ENCODE peak calls at places on chromosomes 11 and 22, in nine cellular contexts. One of them, this sample, is unnamed.

GRCh38 chr11:134429104-134429503 is 17.1 kb upstream of the B3GAT1 start:
- DNase-seq in spleen: no peak
- DNase-seq in sigmoid colon: no peak
- DNase-seq in GM12878: no peak
- DNase-seq in endothelial cell of umbilical vein: no peak
- DNase-seq in H1: no peak
- DNase-seq in K562: no peak
- DNase-seq in stomach: no peak
- DNase-seq in prostate gland: no peak
- DNase-seq in this sample: no peak

GRCh38 chr11:17719940-17720795 is 797 bp downstream of the MYOD1 start:
- DNase-seq in spleen: no peak
- DNase-seq in stomach: no peak
- DNase-seq in H1: peak
- DNase-seq in prostate gland: no peak
- DNase-seq in sigmoid colon: no peak
- DNase-seq in K562: no peak
- DNase-seq in GM12878: no peak
- DNase-seq in endothelial cell of umbilical vein: peak
- DNase-seq in this sample: no peak

GRCh38 chr11:86245369-86246292 is 1.1 kb downstream of the EED start:
- DNase-seq in K562: peak
- DNase-seq in spleen: peak
- DNase-seq in stomach: no peak
- DNase-seq in prostate gland: no peak
- DNase-seq in GM12878: no peak
- DNase-seq in sigmoid colon: no peak
- DNase-seq in endothelial cell of umbilical vein: peak
- DNase-seq in H1: no peak
- DNase-seq in this sample: peak

GRCh38 chr22:28442951-28443876 is 236.4 kb downstream of the TTC28 start:
- DNase-seq in endothelial cell of umbilical vein: peak
- DNase-seq in GM12878: no peak
- DNase-seq in K562: peak
- DNase-seq in stomach: peak
- DNase-seq in spleen: peak
- DNase-seq in sigmoid colon: peak
- DNase-seq in H1: peak
- DNase-seq in prostate gland: peak
- DNase-seq in this sample: peak

GRCh38 chr11:73463359-73463758 is 87.2 kb downstream of the RELT start:
- DNase-seq in prostate gland: no peak
- DNase-seq in endothelial cell of umbilical vein: no peak
- DNase-seq in spleen: no peak
- DNase-seq in sigmoid colon: no peak
- DNase-seq in K562: no peak
- DNase-seq in GM12878: no peak
- DNase-seq in H1: no peak
- DNase-seq in stomach: no peak
- DNase-seq in this sample: no peak

GRCh38 chr11:45920531-45921477 is 1.7 kb upstream of the LARGE2 start:
- DNase-seq in K562: no peak
- DNase-seq in sigmoid colon: peak
- DNase-seq in stomach: no peak
- DNase-seq in H1: no peak
- DNase-seq in spleen: peak
- DNase-seq in prostate gland: no peak
- DNase-seq in GM12878: no peak
- DNase-seq in endothelial cell of umbilical vein: no peak
- DNase-seq in this sample: no peak

GRCh38 chr22:26021516-26021915 is 147.7 kb upstream of the SEZ6L start:
- DNase-seq in endothelial cell of umbilical vein: no peak
- DNase-seq in stomach: no peak
- DNase-seq in GM12878: no peak
- DNase-seq in H1: no peak
- DNase-seq in prostate gland: no peak
- DNase-seq in spleen: no peak
- DNase-seq in K562: no peak
- DNase-seq in sigmoid colon: no peak
- DNase-seq in this sample: no peak

GRCh38 chr11:99893803-99894202 is 793.3 kb upstream of the ARHGAP42 start:
- DNase-seq in endothelial cell of umbilical vein: no peak
- DNase-seq in spleen: no peak
- DNase-seq in stomach: no peak
- DNase-seq in sigmoid colon: no peak
- DNase-seq in GM12878: no peak
- DNase-seq in H1: no peak
- DNase-seq in K562: no peak
- DNase-seq in prostate gland: no peak
- DNase-seq in this sample: no peak

GRCh38 chr11:84824624-84825023 is 802.5 kb downstream of the DLG2 start:
- DNase-seq in prostate gland: no peak
- DNase-seq in K562: no peak
- DNase-seq in spleen: no peak
- DNase-seq in sigmoid colon: no peak
- DNase-seq in endothelial cell of umbilical vein: no peak
- DNase-seq in H1: no peak
- DNase-seq in GM12878: no peak
- DNase-seq in stomach: no peak
- DNase-seq in this sample: no peak

GRCh38 chr11:22516136-22516535 is 109.5 kb downstream of the FANCF start:
- DNase-seq in H1: no peak
- DNase-seq in sigmoid colon: no peak
- DNase-seq in K562: no peak
- DNase-seq in endothelial cell of umbilical vein: no peak
- DNase-seq in spleen: no peak
- DNase-seq in prostate gland: no peak
- DNase-seq in stomach: no peak
- DNase-seq in GM12878: no peak
- DNase-seq in this sample: no peak

GRCh38 chr11:12133539-12134238 is 23.3 kb downstream of the MICAL2 start:
- DNase-seq in prostate gland: no peak
- DNase-seq in endothelial cell of umbilical vein: no peak
- DNase-seq in K562: no peak
- DNase-seq in H1: no peak
- DNase-seq in GM12878: peak
- DNase-seq in stomach: no peak
- DNase-seq in sigmoid colon: no peak
- DNase-seq in spleen: no peak
- DNase-seq in this sample: no peak

GRCh38 chr22:43783777-43784176 is 28.3 kb downstream of the EFCAB6 start:
- DNase-seq in prostate gland: no peak
- DNase-seq in sigmoid colon: no peak
- DNase-seq in endothelial cell of umbilical vein: no peak
- DNase-seq in H1: no peak
- DNase-seq in stomach: no peak
- DNase-seq in GM12878: no peak
- DNase-seq in spleen: no peak
- DNase-seq in K562: no peak
- DNase-seq in this sample: no peak

GRCh38 chr22:46974631-46975585 is 212.5 kb downstream of the TBC1D22A start:
- DNase-seq in endothelial cell of umbilical vein: no peak
- DNase-seq in GM12878: no peak
- DNase-seq in K562: no peak
- DNase-seq in spleen: no peak
- DNase-seq in stomach: no peak
- DNase-seq in prostate gland: no peak
- DNase-seq in sigmoid colon: peak
- DNase-seq in H1: no peak
- DNase-seq in this sample: no peak

GRCh38 chr11:31702966-31703365 is 108.2 kb downstream of the PAX6 start:
- DNase-seq in spleen: no peak
- DNase-seq in sigmoid colon: no peak
- DNase-seq in K562: no peak
- DNase-seq in endothelial cell of umbilical vein: no peak
- DNase-seq in H1: no peak
- DNase-seq in prostate gland: no peak
- DNase-seq in GM12878: no peak
- DNase-seq in stomach: no peak
- DNase-seq in this sample: no peak

GRCh38 chr11:8298801-8299786 is 35.4 kb upstream of the LMO1 start:
- DNase-seq in GM12878: no peak
- DNase-seq in prostate gland: no peak
- DNase-seq in sigmoid colon: peak
- DNase-seq in H1: no peak
- DNase-seq in endothelial cell of umbilical vein: no peak
- DNase-seq in spleen: peak
- DNase-seq in K562: no peak
- DNase-seq in stomach: peak
- DNase-seq in this sample: no peak

GRCh38 chr22:41417622-41418390 is 28.8 kb downstream of the TOB2 start:
- DNase-seq in sigmoid colon: peak
- DNase-seq in prostate gland: peak
- DNase-seq in spleen: peak
- DNase-seq in H1: no peak
- DNase-seq in GM12878: no peak
- DNase-seq in endothelial cell of umbilical vein: peak
- DNase-seq in K562: no peak
- DNase-seq in stomach: peak
- DNase-seq in this sample: peak

DNA sequence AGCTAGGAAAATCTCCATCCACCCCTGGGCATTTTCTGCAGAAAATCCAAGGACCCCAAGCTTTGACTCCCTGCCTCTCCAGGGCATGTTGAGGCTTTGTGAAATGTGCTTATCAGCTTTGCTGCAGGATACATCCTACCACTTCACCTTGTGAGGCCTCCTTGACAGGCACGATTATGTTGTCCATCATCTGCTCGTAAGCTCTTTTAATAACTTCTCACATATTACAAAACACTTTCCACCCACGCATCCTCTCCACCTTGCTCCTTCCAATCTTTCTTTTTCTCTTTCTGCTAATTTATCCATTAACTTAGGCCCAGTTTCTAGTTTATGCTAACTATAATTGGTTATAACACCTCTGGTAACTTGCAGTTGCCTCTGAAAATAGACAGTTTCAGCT is 147.0 kb upstream of the MTNR1B start:
- DNase-seq in stomach: no peak
- DNase-seq in H1: no peak
- DNase-seq in prostate gland: no peak
- DNase-seq in spleen: no peak
- DNase-seq in GM12878: no peak
- DNase-seq in K562: no peak
- DNase-seq in endothelial cell of umbilical vein: no peak
- DNase-seq in sigmoid colon: no peak
- DNase-seq in this sample: no peak
- TF ChIP-seq POLR2AphosphoS5 in stomach: no peak
- TF ChIP-seq POLR2AphosphoS5 in H1: no peak
- TF ChIP-seq POLR2AphosphoS5 in prostate gland: no peak
- TF ChIP-seq POLR2AphosphoS5 in spleen: no peak
- TF ChIP-seq POLR2AphosphoS5 in GM12878: no peak
- TF ChIP-seq POLR2AphosphoS5 in K562: no peak
- TF ChIP-seq POLR2AphosphoS5 in endothelial cell of umbilical vein: no peak
- TF ChIP-seq POLR2AphosphoS5 in sigmoid colon: no peak
- TF ChIP-seq POLR2AphosphoS5 in this sample: no peak

DNA sequence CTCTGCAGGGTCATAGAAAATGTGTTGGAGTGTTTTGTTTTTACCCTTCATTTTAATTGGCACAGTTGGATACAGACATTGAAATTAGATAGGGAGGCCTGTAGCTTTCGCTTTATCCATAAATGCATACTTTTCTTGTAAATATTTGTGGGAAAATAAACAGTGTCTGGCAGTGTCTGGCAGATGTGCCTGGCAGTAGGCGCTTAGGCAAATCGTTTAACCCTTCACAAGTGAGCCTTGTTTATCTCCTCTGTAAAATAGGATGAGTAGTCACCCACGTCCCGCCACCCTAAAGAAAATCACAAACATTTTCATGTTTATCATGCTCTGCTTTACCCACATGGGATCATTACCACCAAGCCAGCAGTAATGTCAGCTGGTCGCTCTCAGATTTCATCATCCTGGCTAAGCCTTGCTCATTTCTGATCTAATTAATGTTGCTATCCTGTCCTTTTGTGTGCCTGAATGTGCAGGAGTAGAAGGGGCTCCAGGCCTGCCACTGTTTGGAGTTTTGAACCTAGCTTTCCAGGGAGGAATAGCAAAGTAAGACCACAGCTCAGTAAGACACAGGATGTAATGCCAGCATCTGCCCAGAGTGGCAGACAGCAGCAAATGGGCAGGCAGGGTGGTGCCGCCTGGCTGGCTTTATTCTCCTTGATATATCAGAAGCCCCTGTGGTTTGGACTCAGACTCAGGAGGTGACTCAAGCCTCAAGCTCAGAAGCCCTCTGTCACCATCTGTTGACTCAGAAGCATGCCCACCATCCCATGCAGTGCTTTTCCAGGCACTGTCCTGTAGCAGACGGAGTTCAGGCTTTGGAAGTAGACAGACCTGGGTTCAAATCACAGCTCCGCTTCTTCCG is 73.0 kb upstream of the TTC12 start:
- DNase-seq in endothelial cell of umbilical vein: no peak
- DNase-seq in H1: no peak
- DNase-seq in stomach: no peak
- DNase-seq in sigmoid colon: no peak
- DNase-seq in spleen: no peak
- DNase-seq in K562: no peak
- DNase-seq in prostate gland: no peak
- DNase-seq in GM12878: no peak
- DNase-seq in this sample: no peak
- TF ChIP-seq CTCF in endothelial cell of umbilical vein: no peak
- TF ChIP-seq CTCF in H1: no peak
- TF ChIP-seq CTCF in stomach: no peak
- TF ChIP-seq CTCF in sigmoid colon: no peak
- TF ChIP-seq CTCF in spleen: no peak
- TF ChIP-seq CTCF in K562: no peak
- TF ChIP-seq CTCF in prostate gland: no peak
- TF ChIP-seq CTCF in GM12878: no peak
- TF ChIP-seq CTCF in this sample: no peak

DNA sequence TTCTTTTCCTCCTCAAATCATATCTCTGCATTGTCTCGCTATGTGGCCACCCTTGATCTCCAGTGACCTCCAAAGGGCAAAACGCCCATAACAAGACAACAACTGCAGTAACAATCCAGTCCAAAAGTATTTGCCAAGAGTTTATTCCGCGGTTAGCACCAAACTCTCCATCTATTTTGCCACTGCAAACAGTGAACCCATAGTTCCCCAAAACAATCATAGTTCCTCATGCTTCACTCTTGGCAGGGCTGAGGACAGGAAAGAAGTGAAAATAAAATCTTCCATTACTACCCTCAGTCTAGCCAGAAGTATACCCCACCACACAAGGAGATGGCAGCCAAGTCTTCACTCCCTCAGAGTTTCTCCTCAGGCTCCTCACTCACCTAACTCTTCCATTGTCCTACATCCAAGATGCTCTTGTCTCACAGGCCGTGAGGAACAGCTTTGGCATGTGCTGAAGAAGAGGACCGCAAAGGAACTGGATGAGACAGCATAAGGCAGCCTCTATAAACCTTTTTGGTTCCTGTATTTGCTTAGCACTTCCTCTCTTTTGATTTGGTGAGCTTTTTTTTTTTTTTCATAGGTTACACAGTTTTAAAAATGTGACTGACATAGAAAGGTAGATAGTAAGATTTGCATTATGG is at the start of gene LPXN:
- DNase-seq in K562: no peak
- DNase-seq in H1: no peak
- DNase-seq in endothelial cell of umbilical vein: peak
- DNase-seq in spleen: no peak
- DNase-seq in prostate gland: no peak
- DNase-seq in sigmoid colon: no peak
- DNase-seq in stomach: no peak
- DNase-seq in GM12878: no peak
- DNase-seq in this sample: no peak
- TF ChIP-seq POLR2A in K562: no peak
- TF ChIP-seq POLR2A in H1: no peak
- TF ChIP-seq POLR2A in endothelial cell of umbilical vein: peak
- TF ChIP-seq POLR2A in spleen: peak
- TF ChIP-seq POLR2A in prostate gland: no peak
- TF ChIP-seq POLR2A in sigmoid colon: no peak
- TF ChIP-seq POLR2A in stomach: no peak
- TF ChIP-seq POLR2A in GM12878: peak
- TF ChIP-seq POLR2A in this sample: no peak

GRCh38 chr11:124892750-124893454 is 4.8 kb downstream of the ROBO4 start:
- DNase-seq in GM12878: no peak
- DNase-seq in K562: no peak
- DNase-seq in sigmoid colon: peak
- DNase-seq in endothelial cell of umbilical vein: peak
- DNase-seq in prostate gland: no peak
- DNase-seq in stomach: no peak
- DNase-seq in H1: no peak
- DNase-seq in spleen: no peak
- DNase-seq in this sample: no peak
- TF ChIP-seq POLR2AphosphoS5 in GM12878: no peak
- TF ChIP-seq POLR2AphosphoS5 in K562: no peak
- TF ChIP-seq POLR2AphosphoS5 in sigmoid colon: no peak
- TF ChIP-seq POLR2AphosphoS5 in endothelial cell of umbilical vein: no peak
- TF ChIP-seq POLR2AphosphoS5 in prostate gland: no peak
- TF ChIP-seq POLR2AphosphoS5 in stomach: no peak
- TF ChIP-seq POLR2AphosphoS5 in H1: no peak
- TF ChIP-seq POLR2AphosphoS5 in spleen: no peak
- TF ChIP-seq POLR2AphosphoS5 in this sample: no peak

This sample was measured in breast epithelium.